ENCODE peak calls at places on chromosomes 7 and 10, in nine cellular contexts. J is GM04503; A is NCI-H524; S is KG1; G is thyroid gland; Q is SW480; R is T-cell; O is SHP77; T is activated naive CD4-positive, alpha-beta T cell. U is an unnamed sample.

GRCh38 chr7:84106291-84106690 is 88.3 kb downstream of the SEMA3A start:
- DNase-seq in J (no peak), A (no peak), S (no peak), G (no peak), Q (no peak), R (no peak), O (no peak), T (no peak), U (no peak)

GRCh38 chr7:45514944-45515343 is 59.2 kb upstream of the ADCY1 start:
- DNase-seq in J (no peak), A (no peak), S (no peak), G (no peak), Q (no peak), R (no peak), O (no peak), T (no peak), U (no peak)

GRCh38 chr10:29131952-29132820 is 156.7 kb upstream of the LYZL1 start:
- DNase-seq in J (no peak), A (no peak), S (no peak), G (peak), Q (no peak), R (no peak), O (no peak), T (no peak), U (no peak)

GRCh38 chr7:36441344-36442022 is 51.8 kb downstream of the ANLN start:
- DNase-seq in J (no peak), A (peak), S (no peak), G (no peak), Q (no peak), R (no peak), O (no peak), T (no peak), U (no peak)

GRCh38 chr7:128755075-128755474 is 15.9 kb downstream of the CALU start:
- DNase-seq in J (no peak), A (no peak), S (no peak), G (no peak), Q (no peak), R (no peak), O (no peak), T (no peak), U (no peak)

GRCh38 chr10:1188556-1189135 is 132.5 kb downstream of the WDR37 start:
- DNase-seq in J (no peak), A (no peak), S (no peak), G (no peak), Q (no peak), R (no peak), O (peak), T (no peak), U (no peak)

GRCh38 chr7:81430150-81430549 is 339.7 kb downstream of the HGF start:
- DNase-seq in J (no peak), A (peak), S (no peak), G (no peak), Q (no peak), R (no peak), O (no peak), T (no peak), U (no peak)

GRCh38 chr10:78053201-78053868 is 19.7 kb downstream of the RPS24 start:
- DNase-seq in J (peak), A (no peak), S (no peak), G (no peak), Q (no peak), R (no peak), O (no peak), T (no peak), U (peak)

GRCh38 chr7:28530175-28531142 is 118.1 kb downstream of the CREB5 start:
- DNase-seq in J (no peak), A (no peak), S (no peak), G (peak), Q (no peak), R (no peak), O (no peak), T (no peak), U (no peak)

GRCh38 chr10:423167-423566 is 266.3 kb downstream of the DIP2C start:
- DNase-seq in J (no peak), A (no peak), S (no peak), G (peak), Q (no peak), R (no peak), O (no peak), T (no peak), U (no peak)

GRCh38 chr7:80449841-80450240 is 62.0 kb downstream of the GNAT3 start:
- DNase-seq in J (no peak), A (no peak), S (no peak), G (no peak), Q (no peak), R (no peak), O (no peak), T (no peak), U (no peak)

GRCh38 chr10:94524711-94525110 is 20.9 kb upstream of the HELLS start:
- DNase-seq in J (no peak), A (no peak), S (no peak), G (no peak), Q (no peak), R (no peak), O (no peak), T (no peak), U (no peak)

GRCh38 chr7:95916573-95917371 is 144.4 kb downstream of the DYNC1I1 start:
- DNase-seq in J (no peak), A (peak), S (peak), G (peak), Q (peak), R (peak), O (peak), T (peak), U (peak)

GRCh38 chr10:77801474-77802238 is 124.9 kb downstream of the DLG5 start:
- DNase-seq in J (peak), A (no peak), S (no peak), G (no peak), Q (no peak), R (no peak), O (no peak), T (no peak), U (no peak)

GRCh38 chr10:132939378-132939955 is 2.9 kb downstream of the CFAP46 start:
- DNase-seq in J (no peak), A (no peak), S (no peak), G (no peak), Q (no peak), R (no peak), O (no peak), T (no peak), U (no peak)

GRCh38 chr10:87053121-87053520 is 33.0 kb downstream of the FAM25A start:
- DNase-seq in J (no peak), A (no peak), S (no peak), G (no peak), Q (no peak), R (no peak), O (no peak), T (no peak), U (no peak)